ENCODE peak calls at places on chromosomes 11 and 22, in nine cellular contexts. One of them, this sample, is unnamed. For H3K9me3, the result is how much of the 10 kb centered on the place peaks cover.

GRCh38 chr22:24947881-24948280 is 1.4 kb upstream of the LHFPL7 start:
- DNase-seq in aorta: no peak
- DNase-seq in kidney: no peak
- DNase-seq in uterus: no peak
- DNase-seq in HCT116: no peak
- DNase-seq in neuronal stem cell: no peak
- DNase-seq in Peyer's patch: no peak
- DNase-seq in CD4-positive, alpha-beta memory T cell: no peak
- DNase-seq in adrenal gland: no peak
- DNase-seq in this sample: no peak

GRCh38 chr22:50261615-50262459 is at the start of gene MAPK12:
- DNase-seq in HCT116: no peak
- DNase-seq in CD4-positive, alpha-beta memory T cell: no peak
- DNase-seq in neuronal stem cell: peak
- DNase-seq in uterus: no peak
- DNase-seq in adrenal gland: no peak
- DNase-seq in aorta: no peak
- DNase-seq in kidney: no peak
- DNase-seq in Peyer's patch: no peak
- DNase-seq in this sample: peak

GRCh38 chr22:49882519-49883293 is 29.1 kb downstream of the ZBED4 start:
- DNase-seq in aorta: no peak
- DNase-seq in HCT116: no peak
- DNase-seq in uterus: no peak
- DNase-seq in neuronal stem cell: no peak
- DNase-seq in CD4-positive, alpha-beta memory T cell: no peak
- DNase-seq in Peyer's patch: no peak
- DNase-seq in kidney: no peak
- DNase-seq in adrenal gland: no peak
- DNase-seq in this sample: no peak

GRCh38 chr11:18384157-18384641 is 10.2 kb upstream of the LDHA start:
- DNase-seq in Peyer's patch: peak
- DNase-seq in aorta: no peak
- DNase-seq in HCT116: no peak
- DNase-seq in CD4-positive, alpha-beta memory T cell: no peak
- DNase-seq in neuronal stem cell: no peak
- DNase-seq in kidney: peak
- DNase-seq in adrenal gland: peak
- DNase-seq in uterus: peak
- DNase-seq in this sample: peak

GRCh38 chr11:46332568-46333128 is 14.6 kb upstream of the DGKZ start:
- DNase-seq in uterus: no peak
- DNase-seq in kidney: no peak
- DNase-seq in neuronal stem cell: no peak
- DNase-seq in HCT116: no peak
- DNase-seq in Peyer's patch: no peak
- DNase-seq in adrenal gland: no peak
- DNase-seq in CD4-positive, alpha-beta memory T cell: peak
- DNase-seq in aorta: no peak
- DNase-seq in this sample: no peak

GRCh38 chr11:34308049-34308692 is 49.6 kb downstream of the ABTB2 start:
- DNase-seq in HCT116: peak
- DNase-seq in neuronal stem cell: no peak
- DNase-seq in aorta: no peak
- DNase-seq in kidney: no peak
- DNase-seq in adrenal gland: no peak
- DNase-seq in CD4-positive, alpha-beta memory T cell: no peak
- DNase-seq in Peyer's patch: no peak
- DNase-seq in uterus: no peak
- DNase-seq in this sample: no peak

GRCh38 chr11:32310218-32310601 is 125.1 kb downstream of the WT1 start:
- DNase-seq in aorta: no peak
- DNase-seq in uterus: no peak
- DNase-seq in kidney: no peak
- DNase-seq in Peyer's patch: no peak
- DNase-seq in neuronal stem cell: no peak
- DNase-seq in CD4-positive, alpha-beta memory T cell: no peak
- DNase-seq in adrenal gland: no peak
- DNase-seq in HCT116: no peak
- DNase-seq in this sample: no peak

GRCh38 chr11:898540-899190 is 11.9 kb downstream of the CHID1 start:
- DNase-seq in neuronal stem cell: no peak
- DNase-seq in kidney: no peak
- DNase-seq in adrenal gland: peak
- DNase-seq in CD4-positive, alpha-beta memory T cell: peak
- DNase-seq in HCT116: no peak
- DNase-seq in aorta: no peak
- DNase-seq in Peyer's patch: no peak
- DNase-seq in uterus: no peak
- DNase-seq in this sample: no peak

GRCh38 chr11:67996622-67997459 is 7.1 kb downstream of the UNC93B1 start:
- DNase-seq in neuronal stem cell: peak
- DNase-seq in adrenal gland: peak
- DNase-seq in aorta: peak
- DNase-seq in kidney: peak
- DNase-seq in Peyer's patch: peak
- DNase-seq in HCT116: peak
- DNase-seq in uterus: no peak
- DNase-seq in CD4-positive, alpha-beta memory T cell: no peak
- DNase-seq in this sample: no peak

GRCh38 chr22:32618461-32619140 is 144.0 kb downstream of the FBXO7 start:
- DNase-seq in adrenal gland: peak
- DNase-seq in HCT116: no peak
- DNase-seq in CD4-positive, alpha-beta memory T cell: no peak
- DNase-seq in aorta: no peak
- DNase-seq in Peyer's patch: no peak
- DNase-seq in uterus: peak
- DNase-seq in kidney: no peak
- DNase-seq in neuronal stem cell: no peak
- DNase-seq in this sample: no peak

GRCh38 chr11:120326845-120327281 is 1.8 kb downstream of the TLCD5 start:
- DNase-seq in Peyer's patch: no peak
- DNase-seq in aorta: no peak
- DNase-seq in kidney: no peak
- DNase-seq in adrenal gland: no peak
- DNase-seq in HCT116: no peak
- DNase-seq in uterus: no peak
- DNase-seq in CD4-positive, alpha-beta memory T cell: no peak
- DNase-seq in neuronal stem cell: no peak
- DNase-seq in this sample: no peak

GRCh38 chr22:44107341-44107740 is 73.4 kb upstream of the PARVG start:
- DNase-seq in HCT116: no peak
- DNase-seq in uterus: no peak
- DNase-seq in Peyer's patch: no peak
- DNase-seq in aorta: peak
- DNase-seq in adrenal gland: no peak
- DNase-seq in CD4-positive, alpha-beta memory T cell: no peak
- DNase-seq in neuronal stem cell: no peak
- DNase-seq in kidney: peak
- DNase-seq in this sample: no peak

GRCh38 chr11:120629407-120629806 is 117.9 kb downstream of the GRIK4 start:
- DNase-seq in uterus: no peak
- DNase-seq in aorta: no peak
- DNase-seq in CD4-positive, alpha-beta memory T cell: no peak
- DNase-seq in Peyer's patch: no peak
- DNase-seq in HCT116: no peak
- DNase-seq in adrenal gland: no peak
- DNase-seq in neuronal stem cell: no peak
- DNase-seq in kidney: no peak
- DNase-seq in this sample: no peak

GRCh38 chr11:115581871-115582639 is 77.8 kb upstream of the CADM1 start:
- DNase-seq in kidney: no peak
- DNase-seq in CD4-positive, alpha-beta memory T cell: no peak
- DNase-seq in adrenal gland: no peak
- DNase-seq in uterus: no peak
- DNase-seq in neuronal stem cell: no peak
- DNase-seq in Peyer's patch: no peak
- DNase-seq in aorta: no peak
- DNase-seq in HCT116: no peak
- DNase-seq in this sample: no peak

GRCh38 chr11:23959466-23959865 is 537.4 kb upstream of the LUZP2 start:
- DNase-seq in uterus: no peak
- DNase-seq in neuronal stem cell: no peak
- DNase-seq in HCT116: no peak
- DNase-seq in kidney: no peak
- DNase-seq in CD4-positive, alpha-beta memory T cell: no peak
- DNase-seq in Peyer's patch: no peak
- DNase-seq in aorta: no peak
- DNase-seq in adrenal gland: no peak
- DNase-seq in this sample: no peak

GRCh38 chr11:75603791-75604736 is 42.0 kb downstream of the SERPINH1 start:
- DNase-seq in uterus: no peak
- DNase-seq in aorta: no peak
- DNase-seq in neuronal stem cell: no peak
- DNase-seq in HCT116: no peak
- DNase-seq in kidney: no peak
- DNase-seq in Peyer's patch: no peak
- DNase-seq in CD4-positive, alpha-beta memory T cell: no peak
- DNase-seq in adrenal gland: peak
- DNase-seq in this sample: no peak

GRCh38 chr11:65502852-65503603 is 4.2 kb downstream of the MALAT1 start:
- DNase-seq in CD4-positive, alpha-beta memory T cell: no peak
- DNase-seq in adrenal gland: peak
- DNase-seq in neuronal stem cell: no peak
- DNase-seq in HCT116: no peak
- DNase-seq in uterus: no peak
- DNase-seq in Peyer's patch: no peak
- DNase-seq in aorta: peak
- DNase-seq in kidney: no peak
- DNase-seq in this sample: no peak

GRCh38 chr11:118411523-118411922 is 10.1 kb downstream of the ATP5MG start:
- DNase-seq in aorta: no peak
- DNase-seq in kidney: no peak
- DNase-seq in uterus: no peak
- DNase-seq in CD4-positive, alpha-beta memory T cell: no peak
- DNase-seq in Peyer's patch: no peak
- DNase-seq in neuronal stem cell: no peak
- DNase-seq in HCT116: no peak
- DNase-seq in adrenal gland: no peak
- DNase-seq in this sample: no peak

GRCh38 chr11:25535462-25535861 is 796.5 kb upstream of the ANO3 start:
- DNase-seq in uterus: peak
- DNase-seq in adrenal gland: peak
- DNase-seq in kidney: no peak
- DNase-seq in neuronal stem cell: no peak
- DNase-seq in Peyer's patch: no peak
- DNase-seq in CD4-positive, alpha-beta memory T cell: no peak
- DNase-seq in HCT116: no peak
- DNase-seq in aorta: no peak
- DNase-seq in this sample: no peak

GRCh38 chr22:27110985-27111451 is 453.6 kb downstream of the MIAT start:
- DNase-seq in adrenal gland: no peak
- DNase-seq in uterus: no peak
- DNase-seq in aorta: no peak
- DNase-seq in CD4-positive, alpha-beta memory T cell: no peak
- DNase-seq in Peyer's patch: no peak
- DNase-seq in kidney: no peak
- DNase-seq in neuronal stem cell: no peak
- DNase-seq in HCT116: no peak
- DNase-seq in this sample: no peak

GRCh38 chr22:27105142-27106025 is 448.0 kb downstream of the MIAT start:
- DNase-seq in Peyer's patch: no peak
- DNase-seq in CD4-positive, alpha-beta memory T cell: no peak
- DNase-seq in adrenal gland: peak
- DNase-seq in uterus: peak
- DNase-seq in aorta: peak
- DNase-seq in neuronal stem cell: no peak
- DNase-seq in HCT116: no peak
- DNase-seq in kidney: no peak
- DNase-seq in this sample: peak

GRCh38 chr22:27107824-27108223 is 450.4 kb downstream of the MIAT start:
- DNase-seq in uterus: peak
- DNase-seq in kidney: peak
- DNase-seq in Peyer's patch: peak
- DNase-seq in adrenal gland: peak
- DNase-seq in HCT116: peak
- DNase-seq in CD4-positive, alpha-beta memory T cell: no peak
- DNase-seq in neuronal stem cell: no peak
- DNase-seq in aorta: peak
- DNase-seq in this sample: peak

GRCh38 chr22:27107005-27107404 is 449.6 kb downstream of the MIAT start:
- DNase-seq in aorta: no peak
- DNase-seq in neuronal stem cell: no peak
- DNase-seq in uterus: no peak
- DNase-seq in Peyer's patch: no peak
- DNase-seq in CD4-positive, alpha-beta memory T cell: no peak
- DNase-seq in adrenal gland: no peak
- DNase-seq in HCT116: no peak
- DNase-seq in kidney: no peak
- DNase-seq in this sample: no peak

GRCh38 chr22:27108425-27109114 is 451.2 kb downstream of the MIAT start:
- DNase-seq in HCT116: no peak
- DNase-seq in kidney: peak
- DNase-seq in aorta: peak
- DNase-seq in neuronal stem cell: no peak
- DNase-seq in adrenal gland: peak
- DNase-seq in CD4-positive, alpha-beta memory T cell: no peak
- DNase-seq in Peyer's patch: no peak
- DNase-seq in uterus: peak
- DNase-seq in this sample: no peak
- H3K4me3 ChIP-seq in HCT116: no peak
- H3K4me3 ChIP-seq in kidney: peak
- H3K4me3 ChIP-seq in aorta: no peak
- H3K4me3 ChIP-seq in neuronal stem cell: no peak
- H3K4me3 ChIP-seq in adrenal gland: no peak
- H3K4me3 ChIP-seq in CD4-positive, alpha-beta memory T cell: no peak
- H3K4me3 ChIP-seq in Peyer's patch: no peak
- H3K4me3 ChIP-seq in uterus: no peak
- H3K4me3 ChIP-seq in this sample: no peak

GRCh38 chr11:97460091-97460490 is 1070.3 kb downstream of the JRKL start:
- DNase-seq in HCT116: no peak
- DNase-seq in Peyer's patch: no peak
- DNase-seq in aorta: no peak
- DNase-seq in neuronal stem cell: no peak
- DNase-seq in uterus: no peak
- DNase-seq in kidney: no peak
- DNase-seq in adrenal gland: no peak
- DNase-seq in CD4-positive, alpha-beta memory T cell: no peak
- DNase-seq in this sample: no peak
- H3K9me3 ChIP-seq in HCT116: under half
- H3K9me3 ChIP-seq in Peyer's patch: under half
- H3K9me3 ChIP-seq in aorta: under half
- H3K9me3 ChIP-seq in neuronal stem cell: under half
- H3K9me3 ChIP-seq in uterus: under half
- H3K9me3 ChIP-seq in kidney: under half
- H3K9me3 ChIP-seq in adrenal gland: under half
- H3K9me3 ChIP-seq in CD4-positive, alpha-beta memory T cell: under half
- H3K9me3 ChIP-seq in this sample: under half

GRCh38 chr11:128716231-128716630 is 22.4 kb downstream of the FLI1 start:
- DNase-seq in HCT116: no peak
- DNase-seq in CD4-positive, alpha-beta memory T cell: peak
- DNase-seq in aorta: no peak
- DNase-seq in neuronal stem cell: no peak
- DNase-seq in adrenal gland: no peak
- DNase-seq in uterus: no peak
- DNase-seq in kidney: no peak
- DNase-seq in Peyer's patch: no peak
- DNase-seq in this sample: no peak
- H3K4me3 ChIP-seq in HCT116: no peak
- H3K4me3 ChIP-seq in CD4-positive, alpha-beta memory T cell: peak
- H3K4me3 ChIP-seq in aorta: no peak
- H3K4me3 ChIP-seq in neuronal stem cell: no peak
- H3K4me3 ChIP-seq in adrenal gland: no peak
- H3K4me3 ChIP-seq in uterus: no peak
- H3K4me3 ChIP-seq in kidney: no peak
- H3K4me3 ChIP-seq in Peyer's patch: peak
- H3K4me3 ChIP-seq in this sample: no peak

GRCh38 chr22:48866906-48867597 is 960.6 kb downstream of the BRD1 start:
- DNase-seq in aorta: peak
- DNase-seq in uterus: no peak
- DNase-seq in kidney: peak
- DNase-seq in adrenal gland: no peak
- DNase-seq in neuronal stem cell: no peak
- DNase-seq in Peyer's patch: peak
- DNase-seq in HCT116: no peak
- DNase-seq in CD4-positive, alpha-beta memory T cell: no peak
- DNase-seq in this sample: no peak
- H3K9me3 ChIP-seq in aorta: under half
- H3K9me3 ChIP-seq in uterus: under half
- H3K9me3 ChIP-seq in kidney: under half
- H3K9me3 ChIP-seq in adrenal gland: under half
- H3K9me3 ChIP-seq in neuronal stem cell: under half
- H3K9me3 ChIP-seq in Peyer's patch: under half
- H3K9me3 ChIP-seq in HCT116: under half
- H3K9me3 ChIP-seq in CD4-positive, alpha-beta memory T cell: under half
- H3K9me3 ChIP-seq in this sample: under half